ENCODE peak calls at places on chromosomes 5 and 9, in nine cellular contexts. P is stimulated activated CD8-positive, alpha-beta memory T cell treated with anti-CD3 and anti-CD28 coated beads, Interleukin-15, amount 100 ng/mL, for 4 hours; X is A549; U is midbrain; Y is KBM-7; T is NCI-H446; S is mesenchymal stem cell; M is HS-5; E is mesothelial cell of epicardium. L is an unnamed sample.
A peak's percentile ranks its signal among the peaks of the same experiment; 100 is the strongest.

GRCh38 chr5:175444060-175444904 is at the start of gene DRD1:
- DNase-seq in M (no peak), E (peak; percentile 76), X (peak; percentile 50), S (peak; percentile 12), T (peak; percentile 7), P (no peak), U (peak; percentile 53), Y (peak; percentile 43), L (no peak)

GRCh38 chr5:132199116-132199680 is 28.5 kb downstream of the P4HA2 start:
- DNase-seq in Y (no peak), E (no peak), M (no peak), X (no peak), P (no peak), U (no peak), T (no peak), S (no peak), L (no peak)

GRCh38 chr5:159884917-159885620 is 31.2 kb upstream of the ADRA1B start:
- DNase-seq in T (no peak), P (no peak), Y (no peak), M (no peak), X (no peak), U (no peak), E (no peak), S (no peak), L (no peak)

GRCh38 chr5:32909207-32909606 is 198.1 kb downstream of the NPR3 start:
- DNase-seq in E (no peak), X (no peak), U (no peak), Y (no peak), T (no peak), P (no peak), M (no peak), S (peak; percentile 26), L (no peak)

GRCh38 chr5:24141046-24141445 is 503.7 kb downstream of the CDH10 start:
- DNase-seq in U (peak; percentile 58), T (peak; percentile 24), Y (no peak), P (no peak), E (no peak), S (no peak), M (no peak), X (no peak), L (no peak)

GRCh38 chr9:122158202-122158601 is 1.4 kb downstream of the NDUFA8 start:
- DNase-seq in T (peak; percentile 27), S (peak; percentile 74), Y (peak; percentile 84), U (no peak), E (no peak), X (peak; percentile 78), P (no peak), M (no peak), L (no peak)

GRCh38 chr5:112691758-112692157 is 45.9 kb upstream of the APC start:
- DNase-seq in P (no peak), S (peak; percentile 33), U (no peak), X (peak; percentile 68), M (no peak), E (no peak), Y (peak; percentile 69), T (peak; percentile 6), L (no peak)

GRCh38 chr5:31364881-31365636 is 166.8 kb downstream of the DROSHA start:
- DNase-seq in T (no peak), U (no peak), P (no peak), E (no peak), M (peak; percentile 88), S (no peak), X (no peak), Y (no peak), L (no peak)

GRCh38 chr5:69167488-69167845 is 517 bp downstream of the CCNB1 start:
- DNase-seq in T (no peak), U (no peak), Y (peak; percentile 28), M (no peak), P (no peak), E (no peak), X (no peak), S (peak; percentile 44), L (no peak)

GRCh38 chr5:180138976-180139730 is 67.6 kb upstream of the RNF130 start:
- DNase-seq in M (no peak), U (no peak), S (no peak), P (no peak), X (no peak), Y (no peak), T (no peak), E (no peak), L (no peak)